ENCODE peak calls at places on chromosomes 5 and 9, in nine cellular contexts. K is suprapubic skin, U is kidney, Q is HFFc6, I is upper lobe of right lung, E is A673, M is fibroblast of lung, H is nephron progenitor cell, A is spleen. N is an unnamed sample.

GRCh38 chr5:74684900-74685851 is at the start of gene HEXB:
- DNase-seq in A (peak), U (peak), M (peak), K (peak), I (peak), E (peak), H (peak), Q (peak), N (peak)

GRCh38 chr9:85053206-85053605 is 383.7 kb downstream of the NTRK2 start:
- DNase-seq in A (no peak), K (no peak), U (no peak), M (peak), Q (no peak), I (no peak), H (no peak), E (no peak), N (no peak)

GRCh38 chr5:179380211-179381035 is 35.2 kb upstream of the ADAMTS2 start:
- DNase-seq in E (no peak), I (no peak), A (no peak), M (no peak), U (peak), K (peak), H (no peak), Q (no peak), N (no peak)

GRCh38 chr9:132551556-132551955 is 30.9 kb upstream of the BARHL1 start:
- DNase-seq in M (no peak), Q (no peak), E (no peak), U (peak), I (no peak), K (no peak), H (no peak), A (no peak), N (no peak)

GRCh38 chr5:71887680-71888079 is 168.6 kb downstream of the CARTPT start:
- DNase-seq in M (peak), I (no peak), K (no peak), E (peak), H (no peak), Q (peak), U (no peak), A (no peak), N (no peak)

GRCh38 chr5:7519564-7519963 is 123.6 kb downstream of the ADCY2 start:
- DNase-seq in Q (no peak), A (no peak), U (no peak), M (no peak), K (no peak), H (no peak), E (no peak), I (no peak), N (no peak)

GRCh38 chr9:90458485-90458884 is 184.1 kb downstream of the DIRAS2 start:
- DNase-seq in E (no peak), M (no peak), A (no peak), I (no peak), Q (no peak), U (no peak), K (no peak), H (no peak), N (no peak)

GRCh38 chr5:61280766-61281427 is 51.2 kb upstream of the ZSWIM6 start:
- DNase-seq in A (no peak), H (no peak), M (peak), I (peak), K (no peak), E (peak), U (no peak), Q (no peak), N (no peak)

GRCh38 chr5:148768801-148769415 is 57.5 kb upstream of the ADRB2 start:
- DNase-seq in H (no peak), K (no peak), E (no peak), M (no peak), I (no peak), A (no peak), U (no peak), Q (no peak), N (no peak)

GRCh38 chr5:140245926-140246325 is 57.0 kb downstream of the PFDN1 start:
- DNase-seq in A (no peak), M (no peak), K (no peak), I (no peak), U (no peak), H (no peak), Q (no peak), E (no peak), N (no peak)

GRCh38 chr5:17172801-17173200 is 44.6 kb upstream of the BASP1 start:
- DNase-seq in H (no peak), K (no peak), M (no peak), Q (no peak), I (no peak), E (no peak), A (no peak), U (no peak), N (no peak)

GRCh38 chr9:102855646-102856045 is 139.5 kb upstream of the CYLC2 start:
- DNase-seq in A (no peak), Q (no peak), U (no peak), H (no peak), E (no peak), M (peak), K (no peak), I (no peak), N (no peak)

GRCh38 chr9:2824054-2824453 is 19.8 kb downstream of the PUM3 start:
- DNase-seq in U (no peak), A (no peak), Q (no peak), E (no peak), M (no peak), I (no peak), H (no peak), K (no peak), N (no peak)

GRCh38 chr9:121839726-121840500 is 188.5 kb downstream of the DAB2IP start:
- DNase-seq in H (no peak), M (no peak), Q (no peak), E (no peak), I (peak), U (no peak), K (no peak), A (peak), N (no peak)

GRCh38 chr9:18352716-18353115 is 121.2 kb upstream of the ADAMTSL1 start:
- DNase-seq in U (no peak), Q (no peak), E (no peak), M (no peak), I (no peak), H (no peak), K (no peak), A (no peak), N (no peak)

GRCh38 chr9:69325409-69326212 is 596 bp downstream of the ENTREP1 start:
- DNase-seq in K (no peak), I (peak), A (no peak), M (no peak), Q (no peak), H (peak), U (peak), E (no peak), N (peak)

GRCh38 chr5:59496524-59497134 is 396.9 kb downstream of the PDE4D start:
- DNase-seq in H (peak), U (no peak), A (peak), M (no peak), I (no peak), K (no peak), Q (peak), E (peak), N (peak)

GRCh38 chr5:138408023-138408422 is 30.8 kb upstream of the REEP2 start:
- DNase-seq in U (no peak), H (no peak), E (peak), M (no peak), A (no peak), Q (no peak), I (no peak), K (no peak), N (peak)

GRCh38 chr5:144567416-144567770 is 396.7 kb downstream of the KCTD16 start:
- DNase-seq in K (no peak), M (peak), H (no peak), I (no peak), E (no peak), A (no peak), U (no peak), Q (peak), N (no peak)

GRCh38 chr9:69047331-69047730 is 11.8 kb downstream of the FXN start:
- DNase-seq in I (no peak), M (no peak), E (no peak), Q (no peak), A (no peak), H (no peak), U (no peak), K (no peak), N (no peak)

GRCh38 chr5:145658435-145658834 is 176.7 kb downstream of the PRELID2 start:
- DNase-seq in A (no peak), K (no peak), Q (no peak), E (no peak), H (no peak), U (no peak), M (no peak), I (no peak), N (no peak)

GRCh38 chr5:177169271-177169670 is 35.7 kb downstream of the NSD1 start:
- DNase-seq in E (no peak), Q (no peak), A (no peak), K (no peak), H (no peak), I (peak), U (no peak), M (no peak), N (no peak)

GRCh38 chr5:41641621-41642020 is 131.2 kb upstream of the PLCXD3 start:
- DNase-seq in H (no peak), U (no peak), M (peak), Q (peak), A (no peak), I (no peak), K (no peak), E (peak), N (no peak)

GRCh38 chr5:39376293-39376714 is 12.0 kb upstream of the C9 start:
- DNase-seq in U (no peak), A (no peak), E (peak), Q (peak), K (no peak), H (peak), I (no peak), M (peak), N (peak)

GRCh38 chr5:3736926-3737325 is 141.3 kb downstream of the IRX1 start:
- DNase-seq in M (peak), E (no peak), K (no peak), H (no peak), A (no peak), Q (no peak), I (no peak), U (no peak), N (no peak)

GRCh38 chr5:163915481-163915961 is 410.1 kb downstream of the MAT2B start:
- DNase-seq in H (peak), I (peak), U (peak), A (peak), Q (no peak), M (peak), E (no peak), K (no peak), N (no peak)

DNA sequence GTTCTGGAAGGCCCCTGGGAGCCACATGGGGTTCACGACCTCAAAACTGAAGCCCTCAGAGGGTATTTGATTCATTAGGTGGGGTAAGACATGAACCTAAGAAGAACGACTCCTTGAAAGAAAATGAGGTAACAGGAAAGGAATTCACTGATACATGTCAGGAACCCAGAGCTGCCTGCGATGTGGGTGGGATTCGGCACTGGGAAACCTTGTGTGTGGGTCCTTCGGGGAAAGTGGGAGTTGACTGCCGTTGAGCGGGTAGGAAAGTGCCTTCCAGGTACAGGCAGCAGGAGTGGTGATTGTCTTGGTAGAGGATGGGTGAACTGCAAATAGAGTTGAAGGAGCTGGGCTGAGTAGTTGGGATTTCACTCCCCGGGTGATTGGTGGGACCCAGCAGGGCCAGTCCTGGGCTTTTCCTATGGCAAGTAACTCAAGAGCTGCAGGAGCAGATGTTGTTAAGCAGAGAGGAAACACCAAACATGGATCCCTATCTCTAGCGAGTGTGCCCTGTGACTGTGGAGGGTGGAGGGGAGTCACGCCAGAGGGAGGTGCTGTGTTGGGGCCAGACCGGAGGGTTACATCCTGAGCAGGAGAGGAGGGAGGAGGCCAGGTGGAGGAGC is 30.8 kb downstream of the ANKRD33B start:
- DNase-seq in I (no peak), Q (no peak), A (peak), H (no peak), K (no peak), U (no peak), E (no peak), M (peak), N (no peak)
- TF ChIP-seq CTCF in I (no peak), Q (no peak), A (no peak), H (no peak), K (no peak), U (no peak), E (no peak), M (no peak), N (no peak)

GRCh38 chr9:33861917-33862453 is 45.0 kb downstream of the UBE2R2 start:
- DNase-seq in M (no peak), Q (no peak), K (no peak), I (no peak), A (no peak), E (no peak), H (no peak), U (no peak), N (no peak)

GRCh38 chr9:33856247-33856646 is 39.3 kb downstream of the UBE2R2 start:
- DNase-seq in I (no peak), M (no peak), A (no peak), K (no peak), Q (no peak), E (no peak), H (no peak), U (no peak), N (no peak)

GRCh38 chr9:33858346-33858869 is 41.4 kb downstream of the UBE2R2 start:
- DNase-seq in E (peak), K (no peak), M (peak), U (no peak), A (peak), H (no peak), I (no peak), Q (no peak), N (no peak)

DNA sequence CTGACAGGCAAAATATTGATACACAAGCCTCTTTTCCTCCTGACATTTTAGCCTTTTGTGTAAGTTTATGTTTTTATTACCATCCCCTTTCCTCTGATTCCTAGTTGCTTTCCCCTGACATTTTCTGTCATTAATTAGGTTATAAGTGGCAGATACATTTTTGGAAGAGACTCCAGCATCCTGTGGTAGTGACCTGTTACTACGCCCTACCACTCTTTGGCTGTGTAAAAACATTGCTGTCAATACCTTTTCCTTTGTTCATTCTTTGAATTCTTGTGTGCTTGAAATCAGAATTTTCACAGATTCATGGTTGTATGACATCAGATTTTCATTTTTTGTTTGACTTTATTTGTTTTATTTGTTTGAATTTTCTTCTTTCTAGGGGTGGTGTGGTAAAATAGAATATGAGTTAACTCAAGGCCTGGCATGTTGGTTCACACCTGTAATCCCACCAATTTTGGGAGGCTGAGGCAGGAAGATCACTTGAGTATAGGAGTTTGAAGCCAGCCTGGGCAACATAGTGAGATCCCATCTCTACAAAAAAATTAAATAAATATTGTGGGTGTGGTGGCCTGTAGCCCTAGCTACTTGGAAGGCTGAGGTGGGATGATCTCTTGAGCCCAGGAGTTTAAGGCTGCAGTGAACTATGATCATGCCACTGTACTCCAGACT is 43.4 kb downstream of the UBE2R2 start:
- DNase-seq in I (no peak), K (no peak), Q (no peak), E (no peak), H (no peak), M (peak), U (no peak), A (no peak), N (no peak)
- TF ChIP-seq CTCF in I (no peak), K (no peak), Q (peak), E (peak), H (peak), M (no peak), U (no peak), A (no peak), N (peak)

GRCh38 chr5:162607879-162608278 is 540.3 kb downstream of the GABRG2 start:
- DNase-seq in Q (no peak), E (no peak), H (no peak), U (no peak), I (no peak), A (no peak), K (no peak), M (no peak), N (no peak)
- TF ChIP-seq CTCF in Q (peak), E (no peak), H (peak), U (no peak), I (peak), A (no peak), K (no peak), M (no peak), N (peak)

GRCh38 chr5:123735384-123735783 is 223.4 kb downstream of the CSNK1G3 start:
- DNase-seq in H (no peak), K (no peak), Q (no peak), E (no peak), I (no peak), A (no peak), M (no peak), U (no peak), N (no peak)

DNA sequence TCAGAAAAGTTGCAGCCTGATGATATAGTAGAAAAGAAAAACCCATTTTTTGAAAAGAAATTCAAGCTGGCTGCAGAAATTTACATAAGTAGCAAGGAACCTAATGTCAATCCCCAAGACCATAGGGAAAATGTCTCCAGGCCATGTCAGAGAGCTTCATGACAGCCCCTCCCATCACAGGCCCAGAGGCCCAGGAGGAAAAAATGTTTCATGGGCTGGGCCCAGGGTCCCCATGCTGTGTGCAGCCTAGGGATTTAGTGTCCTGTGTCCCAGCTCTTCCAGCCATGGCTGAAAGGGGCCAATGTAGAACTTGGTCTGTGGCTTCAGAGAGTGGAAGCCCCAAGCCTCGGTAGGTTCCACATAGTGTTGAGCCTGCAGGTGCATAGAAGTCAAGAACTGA is 220.3 kb downstream of the CSNK1G3 start:
- DNase-seq in A (no peak), H (no peak), U (no peak), M (no peak), E (no peak), I (no peak), K (no peak), Q (no peak), N (no peak)
- TF ChIP-seq CTCF in A (no peak), H (no peak), U (no peak), M (no peak), E (no peak), I (no peak), K (no peak), Q (no peak), N (no peak)